ENCODE peak calls at places on chromosomes 13 and 19, in ten cellular contexts. B, E, H, T, I, K, P, O, Z and C are unnamed samples.

GRCh38 chr13:38670627-38671026 is 16.2 kb upstream of the FREM2 start:
- DNase-seq in P (peak), K (no peak), I (no peak), T (no peak), H (no peak), O (no peak), Z (no peak), B (no peak), E (no peak), C (no peak)

GRCh38 chr13:36288794-36289391 is 8.7 kb downstream of the CCDC169 start:
- DNase-seq in K (no peak), E (no peak), O (no peak), P (no peak), H (no peak), B (no peak), T (no peak), Z (no peak), I (no peak), C (no peak)

GRCh38 chr19:34962281-34962944 is 1.6 kb downstream of the ZNF792 start:
- DNase-seq in Z (peak), T (no peak), I (no peak), H (no peak), B (no peak), E (no peak), O (no peak), P (peak), K (no peak), C (no peak)

GRCh38 chr19:32224371-32225244 is 120.8 kb upstream of the ZNF507 start:
- DNase-seq in I (peak), P (peak), K (peak), E (peak), H (peak), T (no peak), Z (peak), B (peak), O (peak), C (peak)

GRCh38 chr13:47420012-47420411 is 523.2 kb upstream of the HTR2A start:
- DNase-seq in K (no peak), T (no peak), O (no peak), P (no peak), B (no peak), I (no peak), Z (no peak), H (no peak), E (no peak), C (no peak)

GRCh38 chr13:34734932-34735331 is 207.1 kb upstream of the NBEA start:
- DNase-seq in E (no peak), K (no peak), O (no peak), T (no peak), I (no peak), P (no peak), B (no peak), Z (no peak), H (no peak), C (no peak)

GRCh38 chr13:23547000-23547590 is 23.1 kb upstream of the TNFRSF19 start:
- DNase-seq in K (no peak), O (no peak), B (peak), H (no peak), I (no peak), T (no peak), E (peak), P (peak), Z (peak), C (peak)

GRCh38 chr19:18009412-18010066 is 1.6 kb downstream of the ARRDC2 start:
- DNase-seq in T (no peak), H (no peak), E (no peak), Z (no peak), O (no peak), K (peak), B (no peak), P (no peak), I (no peak), C (no peak)

GRCh38 chr19:13764821-13765394 is 586 bp downstream of the MRI1 start:
- DNase-seq in O (no peak), T (no peak), B (no peak), P (peak), Z (no peak), I (no peak), E (peak), H (no peak), K (no peak), C (peak)

GRCh38 chr13:112759053-112759452 is 69.2 kb downstream of the ATP11A start:
- DNase-seq in P (no peak), T (no peak), B (no peak), E (no peak), K (no peak), Z (no peak), I (no peak), O (no peak), H (no peak), C (no peak)

GRCh38 chr19:7348587-7349230 is at the start of gene ARHGEF18:
- DNase-seq in B (peak), E (no peak), Z (no peak), K (no peak), H (no peak), T (peak), I (no peak), O (peak), P (no peak), C (no peak)

GRCh38 chr13:112417079-112417478 is 40.9 kb downstream of the SPACA7 start:
- DNase-seq in T (no peak), E (no peak), I (no peak), O (no peak), B (no peak), P (no peak), K (no peak), Z (no peak), H (no peak), C (no peak)

GRCh38 chr19:43455321-43456113 is 9.9 kb downstream of the LYPD3 start:
- DNase-seq in O (no peak), T (no peak), Z (no peak), I (no peak), P (no peak), E (no peak), K (no peak), H (no peak), B (no peak), C (no peak)

GRCh38 chr19:49817964-49818690 is at the start of gene MED25:
- DNase-seq in I (peak), O (peak), Z (peak), T (peak), B (peak), P (peak), K (peak), E (peak), H (peak), C (peak)

GRCh38 chr13:93861818-93862217 is 617.7 kb downstream of the DCT start:
- DNase-seq in T (no peak), E (no peak), Z (peak), I (no peak), H (no peak), O (no peak), P (peak), K (no peak), B (no peak), C (no peak)

GRCh38 chr13:26558074-26558805 is 757 bp downstream of the WASF3 start:
- DNase-seq in K (peak), I (no peak), Z (peak), H (no peak), T (peak), E (peak), O (no peak), B (peak), P (peak), C (no peak)

GRCh38 chr13:109361562-109361961 is 424.8 kb downstream of the IRS2 start:
- DNase-seq in E (no peak), B (no peak), O (no peak), T (no peak), P (no peak), H (no peak), I (no peak), K (no peak), Z (no peak), C (no peak)

GRCh38 chr13:76852991-76853390 is 33.2 kb downstream of the KCTD12 start:
- DNase-seq in P (peak), K (peak), T (no peak), E (no peak), H (no peak), I (no peak), O (no peak), Z (no peak), B (no peak), C (no peak)

GRCh38 chr13:49633687-49634086 is 5.4 kb downstream of the ARL11 start:
- DNase-seq in Z (no peak), P (no peak), K (no peak), H (no peak), O (no peak), T (no peak), B (no peak), E (no peak), I (no peak), C (no peak)

GRCh38 chr13:53200498-53201453 is 172.2 kb downstream of the OLFM4 start:
- DNase-seq in P (no peak), O (no peak), H (no peak), E (peak), Z (peak), K (no peak), I (no peak), B (peak), T (no peak), C (peak)

GRCh38 chr19:56538254-56538760 is 441 bp upstream of the ZFP28 start:
- DNase-seq in I (peak), P (peak), H (peak), O (peak), Z (peak), T (peak), E (peak), K (no peak), B (peak), C (peak)

GRCh38 chr19:12721656-12722565 is 1.8 kb downstream of the TNPO2 start:
- DNase-seq in K (peak), I (peak), H (no peak), P (peak), O (no peak), T (peak), Z (peak), B (peak), E (peak), C (peak)

GRCh38 chr13:46728777-46729176 is 68.2 kb downstream of the ESD start:
- DNase-seq in K (no peak), P (no peak), B (no peak), Z (no peak), E (peak), T (no peak), H (no peak), O (no peak), I (no peak), C (peak)

GRCh38 chr13:89920461-89920860 is 1427.0 kb upstream of the MIR17HG start:
- DNase-seq in Z (no peak), O (no peak), B (no peak), K (no peak), H (no peak), E (no peak), I (no peak), T (no peak), P (no peak), C (no peak)

GRCh38 chr13:30371649-30372265 is 50.5 kb upstream of the UBE2L5 start:
- DNase-seq in O (peak), I (no peak), T (no peak), H (no peak), P (no peak), K (peak), B (no peak), E (no peak), Z (no peak), C (no peak)

GRCh38 chr19:41308450-41309224 is 1.3 kb upstream of the CCDC97 start:
- DNase-seq in P (peak), E (peak), O (peak), H (peak), K (peak), B (peak), I (peak), Z (peak), T (peak), C (peak)

GRCh38 chr13:85204668-85205344 is 594.4 kb downstream of the SLITRK6 start:
- DNase-seq in B (no peak), I (no peak), P (no peak), O (no peak), H (no peak), Z (no peak), E (no peak), K (no peak), T (no peak), C (peak)

GRCh38 chr13:52945348-52945747 is 83.3 kb upstream of the OLFM4 start:
- DNase-seq in T (no peak), H (no peak), B (no peak), K (no peak), P (no peak), O (no peak), E (no peak), Z (no peak), I (no peak), C (no peak)

GRCh38 chr13:26961890-26962615 is 201.5 kb upstream of the GPR12 start:
- DNase-seq in P (no peak), H (no peak), O (no peak), B (no peak), E (no peak), Z (no peak), T (no peak), I (no peak), K (peak), C (no peak)

GRCh38 chr13:114115191-114115671 is 17.2 kb downstream of the RASA3 start:
- DNase-seq in O (no peak), P (peak), Z (peak), T (peak), I (no peak), H (no peak), B (no peak), K (peak), E (no peak), C (no peak)

GRCh38 chr13:77820431-77821149 is 98.0 kb downstream of the EDNRB start:
- DNase-seq in K (no peak), B (no peak), E (peak), I (no peak), T (no peak), P (no peak), O (no peak), Z (no peak), H (no peak), C (peak)

GRCh38 chr13:30751183-30751933 is 16.0 kb downstream of the ALOX5AP start:
- DNase-seq in E (no peak), P (no peak), H (no peak), T (no peak), Z (no peak), K (no peak), B (no peak), O (no peak), I (no peak), C (no peak)

GRCh38 chr13:95530178-95530577 is 22.3 kb upstream of the CLDN10 start:
- DNase-seq in T (no peak), P (peak), E (peak), K (no peak), Z (no peak), O (no peak), B (no peak), I (no peak), H (no peak), C (no peak)

GRCh38 chr19:33132425-33132824 is 511 bp downstream of the WDR88 start:
- DNase-seq in T (no peak), E (peak), B (no peak), P (no peak), O (no peak), Z (no peak), K (peak), I (no peak), H (no peak), C (peak)

GRCh38 chr13:86976521-86977324 is 694.4 kb upstream of the SLITRK5 start:
- DNase-seq in B (no peak), I (no peak), H (no peak), K (no peak), P (no peak), Z (no peak), O (no peak), E (no peak), T (no peak), C (no peak)

GRCh38 chr13:102877285-102877684 is 31.5 kb downstream of the ERCC5 start:
- DNase-seq in I (no peak), K (no peak), P (peak), E (no peak), T (no peak), Z (no peak), B (no peak), O (no peak), H (no peak), C (no peak)

GRCh38 chr13:85693889-85694511 is 105.2 kb downstream of the SLITRK6 start:
- DNase-seq in T (no peak), O (no peak), K (no peak), P (no peak), H (no peak), E (no peak), Z (no peak), I (no peak), B (no peak), C (peak)

GRCh38 chr13:99046851-99047250 is 69.0 kb upstream of the DOCK9 start:
- DNase-seq in I (no peak), K (no peak), H (no peak), T (no peak), O (no peak), P (peak), E (no peak), B (no peak), Z (no peak), C (no peak)